ENCODE peak calls at places on chromosomes 4 and X, in six cellular contexts. D is HFF-Myc; X is stimulated activated CD8-positive, alpha-beta memory T cell treated with anti-CD3 and anti-CD28 coated beads, Interleukin-7, amount 100 ng/mL, for 4 hours; M is KG1; V is LoVo; Z is fibroblast of lung. N is an unnamed sample.

GRCh38 chrX:56793533-56794320 is 64.7 kb downstream of the NBDY start:
- DNase-seq in D (no peak), X (no peak), M (no peak), V (no peak), Z (no peak), N (no peak)

GRCh38 chrX:70219938-70220764 is 14.3 kb upstream of the AWAT1 start:
- DNase-seq in D (no peak), X (no peak), M (no peak), V (peak; percentile 32), Z (peak; percentile 73), N (peak; percentile 95)

GRCh38 chr4:76831475-76832390 is 66.2 kb downstream of the SOWAHB start:
- DNase-seq in D (no peak), X (no peak), M (no peak), V (no peak), Z (peak; percentile 28), N (no peak)

GRCh38 chr4:15349426-15349825 is 78.4 kb upstream of the C1QTNF7 start:
- DNase-seq in D (no peak), X (no peak), M (no peak), V (no peak), Z (no peak), N (no peak)

GRCh38 chr4:176217510-176217909 is 22.1 kb upstream of the SPATA4 start:
- DNase-seq in D (no peak), X (no peak), M (no peak), V (no peak), Z (no peak), N (no peak)

GRCh38 chr4:184348311-184349233 is 125.8 kb downstream of the IRF2 start:
- DNase-seq in D (no peak), X (no peak), M (no peak), V (peak; percentile 73), Z (peak; percentile 91), N (no peak)

GRCh38 chr4:3766207-3766790 is at the start of gene ADRA2C:
- DNase-seq in D (no peak), X (no peak), M (no peak), V (no peak), Z (no peak), N (peak; percentile 37)

GRCh38 chrX:154401918-154402621 is 3.9 kb downstream of the RPL10 start:
- DNase-seq in D (no peak), X (no peak), M (no peak), V (no peak), Z (no peak), N (no peak)

GRCh38 chr4:7189475-7190277 is 2.7 kb upstream of the SORCS2 start:
- DNase-seq in D (no peak), X (no peak), M (no peak), V (peak; percentile 13), Z (no peak), N (no peak)

GRCh38 chr4:127134490-127134889 is 498.3 kb upstream of the INTU start:
- DNase-seq in D (peak; percentile 79), X (no peak), M (no peak), V (no peak), Z (no peak), N (peak; percentile 27)

GRCh38 chr4:129167640-129168260 is 71.8 kb downstream of the C4orf33 start:
- DNase-seq in D (no peak), X (no peak), M (no peak), V (no peak), Z (peak; percentile 3), N (no peak)

GRCh38 chr4:169183581-169183980 is 87.2 kb downstream of the SH3RF1 start:
- DNase-seq in D (no peak), X (no peak), M (no peak), V (no peak), Z (no peak), N (no peak)

GRCh38 chrX:107775734-107776511 is at the start of gene TSC22D3:
- DNase-seq in D (no peak), X (peak; percentile 2), M (no peak), V (peak; percentile 61), Z (peak; percentile 79), N (peak; percentile 63)

GRCh38 chrX:112851161-112851779 is 10.6 kb upstream of the AMOT start:
- DNase-seq in D (no peak), X (no peak), M (no peak), V (no peak), Z (no peak), N (peak; percentile 7)

GRCh38 chr4:103478729-103479128 is 241.1 kb downstream of the TACR3 start:
- DNase-seq in D (no peak), X (no peak), M (no peak), V (no peak), Z (peak; percentile 30), N (no peak)

GRCh38 chr4:101597204-101597603 is 193.3 kb upstream of the BANK1 start:
- DNase-seq in D (no peak), X (no peak), M (peak; percentile 13), V (peak; percentile 21), Z (no peak), N (no peak)

GRCh38 chr4:105147226-105148151 is 813 bp downstream of the TET2 start:
- DNase-seq in D (no peak), X (no peak), M (peak; percentile 42), V (peak; percentile 8), Z (peak; percentile 69), N (peak; percentile 27)

GRCh38 chr4:3204021-3204431 is 44.9 kb upstream of the MSANTD1 start:
- DNase-seq in D (no peak), X (no peak), M (no peak), V (no peak), Z (peak; percentile 69), N (no peak)

GRCh38 chr4:1363540-1363939 is 16.5 kb downstream of the UVSSA start:
- DNase-seq in D (no peak), X (no peak), M (no peak), V (no peak), Z (no peak), N (no peak)